ENCODE peak calls at places on chromosomes 5 and 9, in seven cellular contexts. One of them, this sample, is unnamed.

GRCh38 chr5:168364738-168365550 is 73.5 kb downstream of the WWC1 start:
- DNase-seq in upper lobe of right lung: peak; percentile 86
- DNase-seq in heart left ventricle: no peak
- DNase-seq in tibial nerve: no peak
- DNase-seq in esophagus squamous epithelium: no peak
- DNase-seq in IMR-90: peak; percentile 63
- DNase-seq in cardiac muscle cell: peak; percentile 65
- DNase-seq in this sample: peak; percentile 79

GRCh38 chr9:130336027-130336595 is 70.6 kb downstream of the HMCN2 start:
- DNase-seq in upper lobe of right lung: no peak
- DNase-seq in heart left ventricle: no peak
- DNase-seq in tibial nerve: no peak
- DNase-seq in esophagus squamous epithelium: no peak
- DNase-seq in IMR-90: no peak
- DNase-seq in cardiac muscle cell: no peak
- DNase-seq in this sample: no peak

GRCh38 chr9:33943389-33943788 is 105.3 kb downstream of the UBAP2 start:
- DNase-seq in upper lobe of right lung: no peak
- DNase-seq in heart left ventricle: no peak
- DNase-seq in tibial nerve: no peak
- DNase-seq in esophagus squamous epithelium: no peak
- DNase-seq in IMR-90: no peak
- DNase-seq in cardiac muscle cell: no peak
- DNase-seq in this sample: no peak

GRCh38 chr5:78794693-78795215 is 146.2 kb upstream of the LHFPL2 start:
- DNase-seq in upper lobe of right lung: no peak
- DNase-seq in heart left ventricle: no peak
- DNase-seq in tibial nerve: no peak
- DNase-seq in esophagus squamous epithelium: no peak
- DNase-seq in IMR-90: no peak
- DNase-seq in cardiac muscle cell: no peak
- DNase-seq in this sample: no peak

GRCh38 chr5:151023651-151024050 is 3.3 kb downstream of the GPX3 start:
- DNase-seq in upper lobe of right lung: peak; percentile 72
- DNase-seq in heart left ventricle: peak; percentile 69
- DNase-seq in tibial nerve: peak; percentile 79
- DNase-seq in esophagus squamous epithelium: no peak
- DNase-seq in IMR-90: no peak
- DNase-seq in cardiac muscle cell: peak; percentile 87
- DNase-seq in this sample: peak; percentile 68

GRCh38 chr9:133821606-133822438 is 83.7 kb upstream of the SARDH start:
- DNase-seq in upper lobe of right lung: no peak
- DNase-seq in heart left ventricle: no peak
- DNase-seq in tibial nerve: no peak
- DNase-seq in esophagus squamous epithelium: no peak
- DNase-seq in IMR-90: peak; percentile 40
- DNase-seq in cardiac muscle cell: no peak
- DNase-seq in this sample: no peak

GRCh38 chr9:131575121-131575640 is 29.9 kb downstream of the PRRT1B start:
- DNase-seq in upper lobe of right lung: no peak
- DNase-seq in heart left ventricle: no peak
- DNase-seq in tibial nerve: no peak
- DNase-seq in esophagus squamous epithelium: no peak
- DNase-seq in IMR-90: no peak
- DNase-seq in cardiac muscle cell: no peak
- DNase-seq in this sample: no peak

GRCh38 chr5:14185336-14186131 is 42.4 kb downstream of the TRIO start:
- DNase-seq in upper lobe of right lung: no peak
- DNase-seq in heart left ventricle: no peak
- DNase-seq in tibial nerve: no peak
- DNase-seq in esophagus squamous epithelium: no peak
- DNase-seq in IMR-90: peak; percentile 77
- DNase-seq in cardiac muscle cell: peak; percentile 70
- DNase-seq in this sample: no peak

GRCh38 chr9:28661853-28662252 is 1088.6 kb upstream of the C9orf72 start:
- DNase-seq in upper lobe of right lung: no peak
- DNase-seq in heart left ventricle: no peak
- DNase-seq in tibial nerve: no peak
- DNase-seq in esophagus squamous epithelium: no peak
- DNase-seq in IMR-90: no peak
- DNase-seq in cardiac muscle cell: no peak
- DNase-seq in this sample: no peak

GRCh38 chr5:59489551-59489950 is 404.0 kb downstream of the PDE4D start:
- DNase-seq in upper lobe of right lung: no peak
- DNase-seq in heart left ventricle: no peak
- DNase-seq in tibial nerve: no peak
- DNase-seq in esophagus squamous epithelium: no peak
- DNase-seq in IMR-90: no peak
- DNase-seq in cardiac muscle cell: peak; percentile 41
- DNase-seq in this sample: no peak

GRCh38 chr5:54491326-54491725 is 26.2 kb upstream of the SNX18 start:
- DNase-seq in upper lobe of right lung: no peak
- DNase-seq in heart left ventricle: no peak
- DNase-seq in tibial nerve: no peak
- DNase-seq in esophagus squamous epithelium: no peak
- DNase-seq in IMR-90: no peak
- DNase-seq in cardiac muscle cell: no peak
- DNase-seq in this sample: no peak

GRCh38 chr9:134068742-134069535 is 1.1 kb upstream of the BRD3 start:
- DNase-seq in upper lobe of right lung: peak; percentile 61
- DNase-seq in heart left ventricle: peak; percentile 17
- DNase-seq in tibial nerve: no peak
- DNase-seq in esophagus squamous epithelium: no peak
- DNase-seq in IMR-90: peak; percentile 6
- DNase-seq in cardiac muscle cell: no peak
- DNase-seq in this sample: peak; percentile 47

GRCh38 chr9:127614961-127615360 is 2.9 kb downstream of the STXBP1 start:
- DNase-seq in upper lobe of right lung: no peak
- DNase-seq in heart left ventricle: no peak
- DNase-seq in tibial nerve: no peak
- DNase-seq in esophagus squamous epithelium: no peak
- DNase-seq in IMR-90: no peak
- DNase-seq in cardiac muscle cell: peak; percentile 40
- DNase-seq in this sample: no peak

GRCh38 chr5:108324886-108325285 is 57.0 kb downstream of the FBXL17 start:
- DNase-seq in upper lobe of right lung: no peak
- DNase-seq in heart left ventricle: no peak
- DNase-seq in tibial nerve: no peak
- DNase-seq in esophagus squamous epithelium: no peak
- DNase-seq in IMR-90: no peak
- DNase-seq in cardiac muscle cell: no peak
- DNase-seq in this sample: no peak

DNA sequence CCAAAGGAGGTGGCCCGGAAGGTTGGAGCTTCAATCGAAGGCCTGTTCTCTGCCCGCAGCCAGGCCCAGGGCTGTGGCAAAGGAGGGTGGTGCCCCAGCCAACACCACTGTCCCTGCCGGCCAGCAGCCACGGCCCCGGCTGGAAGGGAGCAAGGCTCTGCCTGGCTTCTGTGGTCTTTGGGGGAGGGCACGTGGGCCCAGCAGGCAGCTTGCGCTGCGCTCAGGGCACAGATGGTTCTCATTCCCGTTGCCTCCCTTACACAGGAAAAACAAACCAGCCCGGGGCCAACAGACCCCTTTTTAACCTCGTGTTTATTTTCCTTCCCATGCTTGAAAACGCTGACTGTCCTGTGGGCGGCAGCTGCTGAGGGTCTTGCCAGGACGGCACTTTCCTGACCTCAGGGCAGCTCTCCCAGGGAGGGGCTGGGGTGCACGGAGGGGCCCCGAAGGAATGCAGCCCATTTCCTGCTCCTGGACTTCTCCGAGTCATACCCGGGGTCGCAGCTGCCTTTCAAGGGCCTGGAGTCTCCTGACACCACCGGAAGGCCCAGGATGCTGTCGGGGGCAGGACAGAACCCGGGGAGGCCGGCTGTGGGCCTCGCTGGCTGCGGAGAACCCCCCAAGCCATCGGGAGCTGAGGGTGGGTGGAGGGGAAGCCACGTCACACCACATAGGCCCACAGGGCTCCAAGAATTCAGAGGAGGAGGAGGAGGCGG is 1.1 kb upstream of the GPSM1 start:
- DNase-seq in upper lobe of right lung: no peak
- DNase-seq in heart left ventricle: no peak
- DNase-seq in tibial nerve: no peak
- DNase-seq in esophagus squamous epithelium: no peak
- DNase-seq in IMR-90: peak; percentile 92
- DNase-seq in cardiac muscle cell: peak; percentile 74
- DNase-seq in this sample: no peak
- H3K4me1 ChIP-seq in upper lobe of right lung: peaks cover 22% of the 10 kb centered on the region
- H3K4me1 ChIP-seq in heart left ventricle: peaks cover 19% of the 10 kb centered on the region
- H3K4me1 ChIP-seq in tibial nerve: peaks cover 46% of the 10 kb centered on the region
- H3K4me1 ChIP-seq in esophagus squamous epithelium: peaks cover 17% of the 10 kb centered on the region
- H3K4me1 ChIP-seq in IMR-90: peaks cover 33% of the 10 kb centered on the region
- H3K4me1 ChIP-seq in cardiac muscle cell: peaks cover 41% of the 10 kb centered on the region
- H3K4me1 ChIP-seq in this sample: peaks cover 31% of the 10 kb centered on the region

GRCh38 chr9:3508531-3509374 is 17.0 kb downstream of the RFX3 start:
- DNase-seq in upper lobe of right lung: no peak
- DNase-seq in heart left ventricle: no peak
- DNase-seq in tibial nerve: no peak
- DNase-seq in esophagus squamous epithelium: no peak
- DNase-seq in IMR-90: peak; percentile 37
- DNase-seq in cardiac muscle cell: no peak
- DNase-seq in this sample: no peak
- H3K27ac ChIP-seq in upper lobe of right lung: peak overlapping the region; percentile 69
- H3K27ac ChIP-seq in heart left ventricle: no peak overlapping the region
- H3K27ac ChIP-seq in tibial nerve: peak overlapping the region; percentile 58
- H3K27ac ChIP-seq in esophagus squamous epithelium: no peak overlapping the region
- H3K27ac ChIP-seq in IMR-90: peak overlapping the region; percentile 29
- H3K27ac ChIP-seq in cardiac muscle cell: peak overlapping the region; percentile 24
- H3K27ac ChIP-seq in this sample: peak overlapping the region; percentile 47

DNA sequence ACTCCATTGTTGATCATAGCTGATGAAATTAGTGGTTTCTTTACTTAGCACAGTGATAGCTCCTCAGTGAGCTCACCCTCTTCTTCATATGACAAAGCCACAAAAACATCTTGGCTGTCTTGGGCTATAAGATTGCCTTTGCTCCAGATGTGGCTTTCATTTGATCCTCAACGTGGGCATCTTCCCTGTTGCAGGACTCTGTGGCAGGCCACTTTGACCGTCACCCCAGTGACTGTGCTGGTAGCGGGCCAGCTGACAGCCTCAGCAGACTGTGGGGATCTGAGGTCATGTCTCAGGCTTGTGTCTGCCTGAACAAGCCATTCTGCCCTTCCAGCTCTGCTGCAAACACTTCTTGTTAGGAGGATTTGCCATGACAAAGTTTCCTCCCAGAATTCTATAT is 422.2 kb downstream of the NR2F1-AS1 start:
- DNase-seq in upper lobe of right lung: no peak
- DNase-seq in heart left ventricle: no peak
- DNase-seq in tibial nerve: no peak
- DNase-seq in esophagus squamous epithelium: no peak
- DNase-seq in IMR-90: no peak
- DNase-seq in cardiac muscle cell: no peak
- DNase-seq in this sample: no peak
- TF ChIP-seq CTCF in upper lobe of right lung: no peak
- TF ChIP-seq CTCF in heart left ventricle: no peak
- TF ChIP-seq CTCF in tibial nerve: no peak
- TF ChIP-seq CTCF in esophagus squamous epithelium: no peak
- TF ChIP-seq CTCF in IMR-90: no peak
- TF ChIP-seq CTCF in cardiac muscle cell: no peak
- TF ChIP-seq CTCF in this sample: no peak

DNA sequence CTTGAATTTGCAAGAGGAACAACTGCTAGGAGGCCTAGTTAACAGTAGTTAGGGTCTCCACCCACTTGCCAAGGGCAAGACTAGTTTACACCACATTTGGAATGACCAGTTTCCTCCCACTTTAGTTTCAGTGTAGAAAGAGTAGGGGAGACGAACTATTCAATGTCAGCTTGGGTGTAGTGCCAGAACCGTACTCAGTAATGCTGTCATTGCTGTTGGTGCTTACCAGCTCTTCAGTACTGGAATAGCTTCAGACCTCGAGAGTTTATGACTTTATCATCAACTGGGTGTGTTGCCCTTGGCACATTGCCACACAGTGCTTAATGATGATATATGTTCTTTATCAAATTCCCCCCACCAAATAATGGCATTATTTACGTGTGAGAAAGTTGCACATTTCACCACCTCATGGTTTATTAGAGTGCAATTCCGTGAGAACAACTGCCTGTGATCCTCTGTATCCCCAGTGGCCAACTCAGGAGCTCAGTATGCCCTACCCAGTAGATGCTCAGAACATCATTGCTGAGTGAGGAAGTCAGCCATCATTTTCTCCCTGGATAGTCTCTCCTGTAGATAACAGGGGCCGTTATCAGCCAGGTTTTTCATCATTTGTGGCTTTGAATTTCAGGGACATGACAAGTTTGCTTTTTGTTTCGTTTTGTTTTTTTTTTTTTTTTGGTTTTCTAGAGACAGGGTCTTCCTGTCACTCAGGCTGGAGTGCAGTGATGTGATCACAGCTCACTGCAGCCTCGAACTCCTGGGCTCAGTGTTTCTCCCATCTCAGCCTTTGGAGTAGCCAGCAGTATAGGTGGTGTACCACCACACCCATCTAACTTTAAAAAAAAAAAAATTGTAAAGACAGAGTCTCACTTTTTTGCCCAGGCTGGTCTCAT is 67.3 kb downstream of the DOCK8 start:
- DNase-seq in upper lobe of right lung: no peak
- DNase-seq in heart left ventricle: no peak
- DNase-seq in tibial nerve: no peak
- DNase-seq in esophagus squamous epithelium: no peak
- DNase-seq in IMR-90: no peak
- DNase-seq in cardiac muscle cell: no peak
- DNase-seq in this sample: no peak
- H3K4me1 ChIP-seq in upper lobe of right lung: peaks cover 5% of the 10 kb centered on the region
- H3K4me1 ChIP-seq in heart left ventricle: no peaks in the 10 kb centered on the region
- H3K4me1 ChIP-seq in tibial nerve: peaks cover 6% of the 10 kb centered on the region
- H3K4me1 ChIP-seq in esophagus squamous epithelium: no peaks in the 10 kb centered on the region
- H3K4me1 ChIP-seq in IMR-90: no peaks in the 10 kb centered on the region
- H3K4me1 ChIP-seq in cardiac muscle cell: no peaks in the 10 kb centered on the region
- H3K4me1 ChIP-seq in this sample: peaks cover 28% of the 10 kb centered on the region